ENCODE peak calls at places on chromosomes 6 and 20, in nine cellular contexts. One of them, this sample, is unnamed.

GRCh38 chr20:53872561-53873248 is 197.7 kb downstream of the BCAS1 start:
- DNase-seq in uterus: no peak
- DNase-seq in Peyer's patch: peak; percentile 68
- DNase-seq in thyroid gland: peak; percentile 68
- DNase-seq in HCT116: no peak
- DNase-seq in tibial nerve: no peak
- DNase-seq in esophagus squamous epithelium: no peak
- DNase-seq in right lobe of liver: no peak
- DNase-seq in heart left ventricle: no peak
- DNase-seq in this sample: no peak

GRCh38 chr6:37005061-37005810 is at the start of gene FGD2:
- DNase-seq in right lobe of liver: no peak
- DNase-seq in Peyer's patch: peak; percentile 84
- DNase-seq in HCT116: no peak
- DNase-seq in thyroid gland: peak; percentile 72
- DNase-seq in esophagus squamous epithelium: no peak
- DNase-seq in tibial nerve: no peak
- DNase-seq in heart left ventricle: no peak
- DNase-seq in uterus: no peak
- DNase-seq in this sample: no peak

GRCh38 chr6:130600880-130601341 is 226.3 kb upstream of the SMLR1 start:
- DNase-seq in tibial nerve: no peak
- DNase-seq in uterus: no peak
- DNase-seq in Peyer's patch: no peak
- DNase-seq in right lobe of liver: no peak
- DNase-seq in esophagus squamous epithelium: no peak
- DNase-seq in heart left ventricle: no peak
- DNase-seq in thyroid gland: no peak
- DNase-seq in HCT116: no peak
- DNase-seq in this sample: no peak

GRCh38 chr6:10316327-10316726 is 98.5 kb downstream of the TFAP2A start:
- DNase-seq in thyroid gland: no peak
- DNase-seq in uterus: no peak
- DNase-seq in esophagus squamous epithelium: no peak
- DNase-seq in heart left ventricle: no peak
- DNase-seq in right lobe of liver: no peak
- DNase-seq in HCT116: no peak
- DNase-seq in Peyer's patch: no peak
- DNase-seq in tibial nerve: no peak
- DNase-seq in this sample: no peak

GRCh38 chr6:125739364-125739763 is 10.1 kb upstream of the HEY2 start:
- DNase-seq in right lobe of liver: no peak
- DNase-seq in esophagus squamous epithelium: no peak
- DNase-seq in thyroid gland: no peak
- DNase-seq in heart left ventricle: no peak
- DNase-seq in HCT116: no peak
- DNase-seq in Peyer's patch: no peak
- DNase-seq in tibial nerve: no peak
- DNase-seq in uterus: no peak
- DNase-seq in this sample: no peak

GRCh38 chr6:170051229-170052172 is 239.4 kb downstream of the DLL1 start:
- DNase-seq in Peyer's patch: peak; percentile 40
- DNase-seq in heart left ventricle: no peak
- DNase-seq in uterus: no peak
- DNase-seq in tibial nerve: no peak
- DNase-seq in thyroid gland: no peak
- DNase-seq in right lobe of liver: no peak
- DNase-seq in HCT116: no peak
- DNase-seq in esophagus squamous epithelium: no peak
- DNase-seq in this sample: no peak

GRCh38 chr6:155216312-155217028 is 47.3 kb upstream of the CLDN20 start:
- DNase-seq in HCT116: no peak
- DNase-seq in thyroid gland: no peak
- DNase-seq in right lobe of liver: no peak
- DNase-seq in uterus: no peak
- DNase-seq in heart left ventricle: no peak
- DNase-seq in Peyer's patch: no peak
- DNase-seq in esophagus squamous epithelium: no peak
- DNase-seq in tibial nerve: no peak
- DNase-seq in this sample: no peak

GRCh38 chr20:58708246-58708931 is 15.8 kb downstream of the NPEPL1 start:
- DNase-seq in tibial nerve: peak; percentile 2
- DNase-seq in right lobe of liver: peak; percentile 33
- DNase-seq in HCT116: no peak
- DNase-seq in esophagus squamous epithelium: no peak
- DNase-seq in Peyer's patch: peak; percentile 34
- DNase-seq in uterus: no peak
- DNase-seq in thyroid gland: no peak
- DNase-seq in heart left ventricle: no peak
- DNase-seq in this sample: peak; percentile 72

GRCh38 chr20:37531856-37532255 is 4.2 kb upstream of the BLCAP start:
- DNase-seq in uterus: no peak
- DNase-seq in tibial nerve: no peak
- DNase-seq in Peyer's patch: peak; percentile 17
- DNase-seq in right lobe of liver: no peak
- DNase-seq in HCT116: no peak
- DNase-seq in thyroid gland: no peak
- DNase-seq in esophagus squamous epithelium: no peak
- DNase-seq in heart left ventricle: no peak
- DNase-seq in this sample: no peak

GRCh38 chr6:158816329-158816728 is 2.8 kb downstream of the EZR start:
- DNase-seq in HCT116: no peak
- DNase-seq in Peyer's patch: no peak
- DNase-seq in uterus: no peak
- DNase-seq in thyroid gland: no peak
- DNase-seq in heart left ventricle: no peak
- DNase-seq in esophagus squamous epithelium: no peak
- DNase-seq in right lobe of liver: no peak
- DNase-seq in tibial nerve: no peak
- DNase-seq in this sample: no peak

GRCh38 chr20:52201395-52201794 is 9.8 kb upstream of the ZFP64 start:
- DNase-seq in right lobe of liver: no peak
- DNase-seq in tibial nerve: no peak
- DNase-seq in esophagus squamous epithelium: no peak
- DNase-seq in heart left ventricle: no peak
- DNase-seq in uterus: no peak
- DNase-seq in HCT116: no peak
- DNase-seq in thyroid gland: no peak
- DNase-seq in Peyer's patch: no peak
- DNase-seq in this sample: no peak

GRCh38 chr20:62805365-62805710 is 703 bp downstream of the OGFR start:
- DNase-seq in right lobe of liver: no peak
- DNase-seq in esophagus squamous epithelium: no peak
- DNase-seq in uterus: no peak
- DNase-seq in thyroid gland: no peak
- DNase-seq in heart left ventricle: no peak
- DNase-seq in Peyer's patch: no peak
- DNase-seq in tibial nerve: no peak
- DNase-seq in HCT116: no peak
- DNase-seq in this sample: no peak

GRCh38 chr6:117477988-117478852 is 4.3 kb upstream of the DCBLD1 start:
- DNase-seq in Peyer's patch: peak; percentile 55
- DNase-seq in right lobe of liver: no peak
- DNase-seq in esophagus squamous epithelium: no peak
- DNase-seq in uterus: no peak
- DNase-seq in HCT116: no peak
- DNase-seq in thyroid gland: no peak
- DNase-seq in heart left ventricle: no peak
- DNase-seq in tibial nerve: no peak
- DNase-seq in this sample: no peak

GRCh38 chr6:17601389-17601703 is 1.2 kb downstream of the FAM8A1 start:
- DNase-seq in right lobe of liver: no peak
- DNase-seq in esophagus squamous epithelium: no peak
- DNase-seq in thyroid gland: no peak
- DNase-seq in HCT116: no peak
- DNase-seq in tibial nerve: no peak
- DNase-seq in uterus: no peak
- DNase-seq in heart left ventricle: no peak
- DNase-seq in Peyer's patch: no peak
- DNase-seq in this sample: no peak

GRCh38 chr20:13478366-13478765 is 160.4 kb downstream of the TASP1 start:
- DNase-seq in tibial nerve: no peak
- DNase-seq in right lobe of liver: no peak
- DNase-seq in heart left ventricle: no peak
- DNase-seq in esophagus squamous epithelium: no peak
- DNase-seq in HCT116: no peak
- DNase-seq in uterus: no peak
- DNase-seq in thyroid gland: no peak
- DNase-seq in Peyer's patch: no peak
- DNase-seq in this sample: no peak

GRCh38 chr6:131197716-131198115 is 62.4 kb downstream of the AKAP7 start:
- DNase-seq in thyroid gland: no peak
- DNase-seq in right lobe of liver: no peak
- DNase-seq in Peyer's patch: peak; percentile 64
- DNase-seq in uterus: no peak
- DNase-seq in tibial nerve: no peak
- DNase-seq in esophagus squamous epithelium: no peak
- DNase-seq in heart left ventricle: no peak
- DNase-seq in HCT116: no peak
- DNase-seq in this sample: no peak

GRCh38 chr6:167789358-167789757 is 37.4 kb upstream of the AFDN start:
- DNase-seq in esophagus squamous epithelium: no peak
- DNase-seq in uterus: no peak
- DNase-seq in right lobe of liver: no peak
- DNase-seq in heart left ventricle: no peak
- DNase-seq in tibial nerve: no peak
- DNase-seq in thyroid gland: no peak
- DNase-seq in HCT116: no peak
- DNase-seq in Peyer's patch: no peak
- DNase-seq in this sample: peak; percentile 79

GRCh38 chr6:31265926-31266325 is 6.0 kb downstream of the HLA-C start:
- DNase-seq in thyroid gland: no peak
- DNase-seq in esophagus squamous epithelium: no peak
- DNase-seq in tibial nerve: no peak
- DNase-seq in Peyer's patch: no peak
- DNase-seq in right lobe of liver: no peak
- DNase-seq in uterus: no peak
- DNase-seq in HCT116: no peak
- DNase-seq in heart left ventricle: no peak
- DNase-seq in this sample: no peak
- TF ChIP-seq POLR2A in thyroid gland: no peak
- TF ChIP-seq POLR2A in esophagus squamous epithelium: no peak
- TF ChIP-seq POLR2A in tibial nerve: no peak
- TF ChIP-seq POLR2A in Peyer's patch: no peak
- TF ChIP-seq POLR2A in right lobe of liver: no peak
- TF ChIP-seq POLR2A in uterus: no peak
- TF ChIP-seq POLR2A in HCT116: no peak
- TF ChIP-seq POLR2A in heart left ventricle: no peak
- TF ChIP-seq POLR2A in this sample: no peak

DNA sequence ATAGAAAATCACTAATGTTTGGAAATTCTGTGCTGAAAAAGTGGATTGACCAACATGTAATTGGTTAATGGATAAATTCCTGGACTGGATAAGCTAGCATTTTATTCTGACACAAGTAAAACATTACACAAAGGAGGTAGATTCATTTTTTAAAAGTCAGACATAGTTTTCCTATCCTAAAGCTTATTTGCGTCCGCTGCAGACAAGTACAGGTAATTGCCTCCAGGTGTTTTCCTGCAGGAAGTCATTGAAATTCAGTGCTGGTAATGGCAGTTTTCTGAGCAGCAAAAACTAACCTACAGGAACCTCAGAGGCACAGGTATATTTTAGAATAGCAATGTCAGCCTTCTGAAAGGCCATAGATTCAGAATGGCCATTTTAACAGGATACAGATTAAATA is 20.0 kb upstream of the HIVEP1 start:
- DNase-seq in heart left ventricle: no peak
- DNase-seq in esophagus squamous epithelium: no peak
- DNase-seq in uterus: no peak
- DNase-seq in thyroid gland: no peak
- DNase-seq in HCT116: no peak
- DNase-seq in tibial nerve: no peak
- DNase-seq in Peyer's patch: no peak
- DNase-seq in right lobe of liver: no peak
- DNase-seq in this sample: no peak
- H3K27ac ChIP-seq in heart left ventricle: no peak overlapping the region
- H3K27ac ChIP-seq in esophagus squamous epithelium: no peak overlapping the region
- H3K27ac ChIP-seq in uterus: no peak overlapping the region
- H3K27ac ChIP-seq in thyroid gland: no peak overlapping the region
- H3K27ac ChIP-seq in HCT116: no peak overlapping the region
- H3K27ac ChIP-seq in tibial nerve: no peak overlapping the region
- H3K27ac ChIP-seq in Peyer's patch: no peak overlapping the region
- H3K27ac ChIP-seq in right lobe of liver: no peak overlapping the region
- H3K27ac ChIP-seq in this sample: no peak overlapping the region

DNA sequence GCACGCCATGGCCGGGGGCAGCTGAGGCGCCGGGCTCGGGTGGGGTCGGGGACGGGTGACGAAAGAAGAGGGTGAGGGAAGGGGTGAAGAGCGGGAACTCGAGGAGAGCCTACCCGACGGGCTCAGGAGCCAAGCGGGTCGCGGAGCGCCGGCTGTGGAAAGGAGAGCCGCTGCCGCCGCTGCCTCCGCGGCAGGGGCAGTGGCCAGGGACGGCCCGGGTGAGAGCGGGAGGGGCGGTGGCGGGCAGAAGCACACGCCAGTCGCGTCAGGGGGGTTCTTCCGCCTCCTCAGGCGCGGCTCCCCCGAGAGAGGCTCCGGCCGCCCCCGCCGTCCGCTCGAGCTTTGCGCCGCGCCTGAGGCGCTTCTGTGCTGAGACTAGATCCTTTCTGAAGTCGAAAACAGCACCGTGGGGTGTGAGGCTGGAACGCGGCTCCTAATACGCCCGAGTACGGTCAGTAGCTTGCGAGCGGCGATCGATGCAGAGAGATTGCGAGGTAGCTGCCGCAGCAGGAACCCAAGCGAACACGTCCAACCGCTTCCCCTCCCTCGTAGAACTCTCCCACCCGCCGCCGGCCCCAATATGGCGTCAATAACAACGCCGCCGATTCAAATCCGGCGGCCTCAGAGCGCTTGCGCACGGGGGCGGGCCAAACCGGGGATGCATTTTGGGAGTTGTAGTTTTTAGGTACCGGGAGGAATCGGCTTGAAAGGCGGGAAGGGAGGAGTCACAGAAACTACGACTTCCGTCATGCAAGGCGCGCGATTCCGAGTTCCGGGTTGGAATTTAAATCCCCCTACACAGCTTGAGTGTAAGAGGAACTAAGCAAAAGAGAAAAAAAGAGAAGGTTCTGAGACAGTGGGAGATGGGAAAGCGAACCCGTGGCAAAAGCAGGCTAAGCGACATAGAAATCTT is at the start of gene AKIRIN2:
- DNase-seq in HCT116: peak; percentile 98
- DNase-seq in thyroid gland: peak; percentile 97
- DNase-seq in Peyer's patch: peak; percentile 99
- DNase-seq in right lobe of liver: peak; percentile 96
- DNase-seq in heart left ventricle: peak; percentile 96
- DNase-seq in esophagus squamous epithelium: peak; percentile 82
- DNase-seq in tibial nerve: peak; percentile 95
- DNase-seq in uterus: peak; percentile 97
- DNase-seq in this sample: peak; percentile 99
- TF ChIP-seq POLR2A in HCT116: peak; percentile 84
- TF ChIP-seq POLR2A in thyroid gland: peak; percentile 89
- TF ChIP-seq POLR2A in Peyer's patch: peak; percentile 94
- TF ChIP-seq POLR2A in right lobe of liver: peak; percentile 97
- TF ChIP-seq POLR2A in heart left ventricle: peak; percentile 96
- TF ChIP-seq POLR2A in esophagus squamous epithelium: peak; percentile 100
- TF ChIP-seq POLR2A in tibial nerve: peak; percentile 98
- TF ChIP-seq POLR2A in uterus: peak; percentile 99
- TF ChIP-seq POLR2A in this sample: peak; percentile 94

GRCh38 chr20:17734374-17734773 is 34.6 kb downstream of the BANF2 start:
- DNase-seq in right lobe of liver: no peak
- DNase-seq in uterus: no peak
- DNase-seq in thyroid gland: no peak
- DNase-seq in esophagus squamous epithelium: no peak
- DNase-seq in Peyer's patch: no peak
- DNase-seq in heart left ventricle: no peak
- DNase-seq in tibial nerve: no peak
- DNase-seq in HCT116: no peak
- DNase-seq in this sample: no peak
- H3K27ac ChIP-seq in right lobe of liver: no peak overlapping the region
- H3K27ac ChIP-seq in uterus: no peak overlapping the region
- H3K27ac ChIP-seq in thyroid gland: no peak overlapping the region
- H3K27ac ChIP-seq in esophagus squamous epithelium: no peak overlapping the region
- H3K27ac ChIP-seq in Peyer's patch: no peak overlapping the region
- H3K27ac ChIP-seq in heart left ventricle: no peak overlapping the region
- H3K27ac ChIP-seq in tibial nerve: no peak overlapping the region
- H3K27ac ChIP-seq in HCT116: no peak overlapping the region
- H3K27ac ChIP-seq in this sample: no peak overlapping the region